ENCODE peak calls at places on chromosomes 6 and 20, in nine cellular contexts. I, K, Q, M, V, A, N, J and C are unnamed samples.

GRCh38 chr20:47189060-47189459 is 167.4 kb downstream of the ZMYND8 start:
- ATAC-seq in I (no peak), K (no peak), Q (peak), M (no peak), V (no peak), A (no peak), N (no peak), J (no peak), C (no peak)

GRCh38 chr6:46053034-46053933 is 37.6 kb upstream of the CLIC5 start:
- ATAC-seq in I (peak), K (no peak), Q (peak), M (no peak), V (peak), A (peak), N (peak), J (peak), C (no peak)

GRCh38 chr6:40738551-40738950 is 151.4 kb upstream of the LRFN2 start:
- ATAC-seq in I (no peak), K (no peak), Q (no peak), M (no peak), V (no peak), A (no peak), N (no peak), J (no peak), C (no peak)

GRCh38 chr6:69758214-69758613 is 38.6 kb downstream of the LMBRD1 start:
- ATAC-seq in I (no peak), K (no peak), Q (no peak), M (peak), V (no peak), A (no peak), N (no peak), J (no peak), C (no peak)

GRCh38 chr6:128339635-128340436 is 180.6 kb downstream of the PTPRK start:
- ATAC-seq in I (peak), K (no peak), Q (no peak), M (no peak), V (no peak), A (peak), N (no peak), J (no peak), C (no peak)

GRCh38 chr6:38867726-38868125 is 152.6 kb downstream of the DNAH8 start:
- ATAC-seq in I (no peak), K (no peak), Q (no peak), M (no peak), V (no peak), A (no peak), N (no peak), J (no peak), C (no peak)

GRCh38 chr20:50237349-50237748 is 46.7 kb downstream of the CEBPB start:
- ATAC-seq in I (no peak), K (peak), Q (no peak), M (no peak), V (no peak), A (no peak), N (peak), J (no peak), C (no peak)

GRCh38 chr6:95805699-95806098 is 210.1 kb upstream of the FUT9 start:
- ATAC-seq in I (no peak), K (no peak), Q (no peak), M (no peak), V (no peak), A (no peak), N (no peak), J (no peak), C (no peak)

GRCh38 chr20:11045412-11046175 is 371.8 kb upstream of the JAG1 start:
- ATAC-seq in I (no peak), K (no peak), Q (no peak), M (no peak), V (no peak), A (no peak), N (no peak), J (no peak), C (no peak)

GRCh38 chr6:72636786-72637185 is 14.9 kb downstream of the KCNQ5 start:
- ATAC-seq in I (no peak), K (no peak), Q (no peak), M (no peak), V (no peak), A (no peak), N (no peak), J (no peak), C (no peak)

GRCh38 chr6:96279084-96279483 is 242.5 kb upstream of the UFL1 start:
- ATAC-seq in I (no peak), K (no peak), Q (no peak), M (no peak), V (no peak), A (no peak), N (no peak), J (no peak), C (no peak)

GRCh38 chr6:120262354-120262753 is 912.8 kb upstream of the MAN1A1 start:
- ATAC-seq in I (no peak), K (no peak), Q (no peak), M (no peak), V (no peak), A (no peak), N (no peak), J (no peak), C (no peak)

GRCh38 chr6:89310929-89311328 is 4.2 kb downstream of the GABRR2 start:
- ATAC-seq in I (no peak), K (peak), Q (no peak), M (no peak), V (no peak), A (peak), N (no peak), J (no peak), C (no peak)

GRCh38 chr6:4421837-4422236 is 286.5 kb upstream of the ECI2 start:
- ATAC-seq in I (no peak), K (no peak), Q (no peak), M (no peak), V (no peak), A (no peak), N (no peak), J (no peak), C (no peak)

GRCh38 chr20:49568491-49569151 is 684 bp upstream of the PTGIS start:
- ATAC-seq in I (peak), K (no peak), Q (peak), M (no peak), V (no peak), A (peak), N (peak), J (no peak), C (no peak)

GRCh38 chr6:3506195-3506594 is 49.3 kb upstream of the SLC22A23 start:
- ATAC-seq in I (peak), K (no peak), Q (no peak), M (no peak), V (no peak), A (peak), N (no peak), J (no peak), C (no peak)

GRCh38 chr6:162728706-162729105 is 932 bp downstream of the PACRG start:
- ATAC-seq in I (no peak), K (no peak), Q (no peak), M (no peak), V (no peak), A (no peak), N (no peak), J (no peak), C (no peak)

GRCh38 chr20:60447703-60448102 is 489.5 kb downstream of the CDH26 start:
- ATAC-seq in I (no peak), K (no peak), Q (no peak), M (no peak), V (no peak), A (no peak), N (peak), J (no peak), C (no peak)

GRCh38 chr6:129766959-129767728 is 57.2 kb upstream of the ARHGAP18 start:
- ATAC-seq in I (peak), K (peak), Q (peak), M (peak), V (peak), A (peak), N (peak), J (peak), C (peak)